ENCODE peak calls at places on chromosomes 2 and 18, in ten cellular contexts. One of them, this sample, is unnamed.

GRCh38 chr18:11728247-11728646 is 39.2 kb downstream of the GNAL start:
- DNase-seq in adrenal gland: no peak
- DNase-seq in AG09319: no peak
- DNase-seq in activated CD8-positive, alpha-beta T cell treated with anti-CD3 and anti-CD28 coated beads for 36 hours: no peak
- DNase-seq in neural crest cell: no peak
- DNase-seq in nephron progenitor cell: no peak
- DNase-seq in colonic mucosa: no peak
- DNase-seq in BE2C: no peak
- DNase-seq in fibroblast of lung: peak; percentile 13
- DNase-seq in tibial artery: no peak
- DNase-seq in this sample: peak; percentile 8

GRCh38 chr2:95734976-95735890 is 143.4 kb downstream of the TRIM43 start:
- DNase-seq in adrenal gland: no peak
- DNase-seq in AG09319: no peak
- DNase-seq in activated CD8-positive, alpha-beta T cell treated with anti-CD3 and anti-CD28 coated beads for 36 hours: no peak
- DNase-seq in neural crest cell: no peak
- DNase-seq in nephron progenitor cell: no peak
- DNase-seq in colonic mucosa: no peak
- DNase-seq in BE2C: no peak
- DNase-seq in fibroblast of lung: no peak
- DNase-seq in tibial artery: no peak
- DNase-seq in this sample: no peak

GRCh38 chr2:183032200-183032794 is 6.0 kb downstream of the NCKAP1 start:
- DNase-seq in adrenal gland: no peak
- DNase-seq in AG09319: no peak
- DNase-seq in activated CD8-positive, alpha-beta T cell treated with anti-CD3 and anti-CD28 coated beads for 36 hours: no peak
- DNase-seq in neural crest cell: no peak
- DNase-seq in nephron progenitor cell: no peak
- DNase-seq in colonic mucosa: no peak
- DNase-seq in BE2C: no peak
- DNase-seq in fibroblast of lung: no peak
- DNase-seq in tibial artery: no peak
- DNase-seq in this sample: no peak

GRCh38 chr18:51108330-51108729 is 78.3 kb downstream of the SMAD4 start:
- DNase-seq in adrenal gland: no peak
- DNase-seq in AG09319: no peak
- DNase-seq in activated CD8-positive, alpha-beta T cell treated with anti-CD3 and anti-CD28 coated beads for 36 hours: no peak
- DNase-seq in neural crest cell: no peak
- DNase-seq in nephron progenitor cell: no peak
- DNase-seq in colonic mucosa: no peak
- DNase-seq in BE2C: no peak
- DNase-seq in fibroblast of lung: no peak
- DNase-seq in tibial artery: no peak
- DNase-seq in this sample: no peak

GRCh38 chr18:22168360-22168921 is 948 bp upstream of the GATA6 start:
- DNase-seq in adrenal gland: peak; percentile 79
- DNase-seq in AG09319: no peak
- DNase-seq in activated CD8-positive, alpha-beta T cell treated with anti-CD3 and anti-CD28 coated beads for 36 hours: peak; percentile 42
- DNase-seq in neural crest cell: peak; percentile 25
- DNase-seq in nephron progenitor cell: peak; percentile 47
- DNase-seq in colonic mucosa: peak; percentile 67
- DNase-seq in BE2C: no peak
- DNase-seq in fibroblast of lung: no peak
- DNase-seq in tibial artery: peak; percentile 42
- DNase-seq in this sample: no peak

GRCh38 chr2:169808211-169808610 is 9.5 kb downstream of the SSB start:
- DNase-seq in adrenal gland: no peak
- DNase-seq in AG09319: no peak
- DNase-seq in activated CD8-positive, alpha-beta T cell treated with anti-CD3 and anti-CD28 coated beads for 36 hours: no peak
- DNase-seq in neural crest cell: no peak
- DNase-seq in nephron progenitor cell: no peak
- DNase-seq in colonic mucosa: no peak
- DNase-seq in BE2C: no peak
- DNase-seq in fibroblast of lung: peak; percentile 56
- DNase-seq in tibial artery: no peak
- DNase-seq in this sample: no peak

GRCh38 chr2:239819974-239820555 is 205.1 kb downstream of the NDUFA10 start:
- DNase-seq in adrenal gland: peak; percentile 78
- DNase-seq in AG09319: no peak
- DNase-seq in activated CD8-positive, alpha-beta T cell treated with anti-CD3 and anti-CD28 coated beads for 36 hours: peak; percentile 30
- DNase-seq in neural crest cell: no peak
- DNase-seq in nephron progenitor cell: no peak
- DNase-seq in colonic mucosa: peak; percentile 15
- DNase-seq in BE2C: no peak
- DNase-seq in fibroblast of lung: peak; percentile 31
- DNase-seq in tibial artery: no peak
- DNase-seq in this sample: no peak

GRCh38 chr2:150143087-150143536 is 344.4 kb downstream of the RND3 start:
- DNase-seq in adrenal gland: no peak
- DNase-seq in AG09319: no peak
- DNase-seq in activated CD8-positive, alpha-beta T cell treated with anti-CD3 and anti-CD28 coated beads for 36 hours: no peak
- DNase-seq in neural crest cell: no peak
- DNase-seq in nephron progenitor cell: no peak
- DNase-seq in colonic mucosa: no peak
- DNase-seq in BE2C: no peak
- DNase-seq in fibroblast of lung: peak; percentile 90
- DNase-seq in tibial artery: no peak
- DNase-seq in this sample: no peak

GRCh38 chr2:16034975-16035746 is 94.8 kb downstream of the MYCN start:
- DNase-seq in adrenal gland: no peak
- DNase-seq in AG09319: no peak
- DNase-seq in activated CD8-positive, alpha-beta T cell treated with anti-CD3 and anti-CD28 coated beads for 36 hours: no peak
- DNase-seq in neural crest cell: no peak
- DNase-seq in nephron progenitor cell: no peak
- DNase-seq in colonic mucosa: no peak
- DNase-seq in BE2C: peak; percentile 93
- DNase-seq in fibroblast of lung: no peak
- DNase-seq in tibial artery: no peak
- DNase-seq in this sample: no peak

GRCh38 chr2:16033032-16033293 is 92.6 kb downstream of the MYCN start:
- DNase-seq in adrenal gland: no peak
- DNase-seq in AG09319: no peak
- DNase-seq in activated CD8-positive, alpha-beta T cell treated with anti-CD3 and anti-CD28 coated beads for 36 hours: no peak
- DNase-seq in neural crest cell: no peak
- DNase-seq in nephron progenitor cell: no peak
- DNase-seq in colonic mucosa: no peak
- DNase-seq in BE2C: no peak
- DNase-seq in fibroblast of lung: no peak
- DNase-seq in tibial artery: no peak
- DNase-seq in this sample: no peak

GRCh38 chr2:16032282-16033031 is 92.1 kb downstream of the MYCN start:
- DNase-seq in adrenal gland: no peak
- DNase-seq in AG09319: no peak
- DNase-seq in activated CD8-positive, alpha-beta T cell treated with anti-CD3 and anti-CD28 coated beads for 36 hours: no peak
- DNase-seq in neural crest cell: no peak
- DNase-seq in nephron progenitor cell: no peak
- DNase-seq in colonic mucosa: no peak
- DNase-seq in BE2C: peak; percentile 98
- DNase-seq in fibroblast of lung: no peak
- DNase-seq in tibial artery: no peak
- DNase-seq in this sample: no peak

GRCh38 chr2:16035747-16036745 is 95.7 kb downstream of the MYCN start:
- DNase-seq in adrenal gland: no peak
- DNase-seq in AG09319: no peak
- DNase-seq in activated CD8-positive, alpha-beta T cell treated with anti-CD3 and anti-CD28 coated beads for 36 hours: no peak
- DNase-seq in neural crest cell: no peak
- DNase-seq in nephron progenitor cell: no peak
- DNase-seq in colonic mucosa: no peak
- DNase-seq in BE2C: peak; percentile 99
- DNase-seq in fibroblast of lung: no peak
- DNase-seq in tibial artery: no peak
- DNase-seq in this sample: no peak

DNA sequence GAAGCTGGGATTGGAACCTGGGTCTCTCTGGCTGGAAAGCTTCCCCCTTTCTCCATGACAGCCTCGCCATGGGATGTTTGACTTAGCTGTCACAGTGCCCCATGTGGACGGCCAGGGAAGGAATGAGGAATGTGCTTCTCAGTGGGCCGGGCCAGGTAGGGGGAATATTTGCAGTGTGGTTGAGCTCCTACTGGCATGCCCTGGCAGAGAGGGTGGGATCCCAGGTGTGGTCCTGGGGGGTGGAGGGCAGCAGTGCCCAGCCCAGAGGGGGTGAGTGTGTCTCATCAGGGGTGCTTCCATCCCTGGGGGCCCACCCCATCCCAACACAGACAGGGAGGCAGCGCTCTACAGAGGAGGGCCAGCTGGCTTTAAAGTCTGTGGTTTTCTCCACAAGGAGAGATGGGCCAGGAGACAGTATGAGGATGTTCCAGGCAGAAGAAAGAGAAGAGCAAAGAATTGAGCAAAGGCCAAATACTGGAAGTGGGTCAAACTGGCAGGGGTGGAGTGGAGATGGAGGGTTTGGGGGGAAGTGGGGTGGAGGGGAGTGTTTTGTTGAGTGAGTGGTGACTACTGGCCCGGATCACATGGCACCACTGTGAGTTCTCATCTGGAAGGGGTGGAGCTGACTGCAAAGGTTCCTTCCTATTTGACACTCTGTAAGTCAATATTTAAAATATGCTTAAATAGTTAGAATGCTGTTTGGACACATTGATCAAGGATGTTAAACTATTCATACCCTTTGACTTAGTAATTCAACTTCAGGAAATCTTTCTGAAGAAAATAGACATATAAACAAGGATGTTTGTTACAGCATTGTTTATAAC is 94.0 kb downstream of the MYCN start:
- DNase-seq in adrenal gland: no peak
- DNase-seq in AG09319: no peak
- DNase-seq in activated CD8-positive, alpha-beta T cell treated with anti-CD3 and anti-CD28 coated beads for 36 hours: no peak
- DNase-seq in neural crest cell: peak; percentile 35
- DNase-seq in nephron progenitor cell: peak; percentile 36
- DNase-seq in colonic mucosa: no peak
- DNase-seq in BE2C: peak; percentile 100
- DNase-seq in fibroblast of lung: no peak
- DNase-seq in tibial artery: no peak
- DNase-seq in this sample: peak; percentile 13
- TF ChIP-seq CTCF in adrenal gland: no peak
- TF ChIP-seq CTCF in AG09319: no peak
- TF ChIP-seq CTCF in activated CD8-positive, alpha-beta T cell treated with anti-CD3 and anti-CD28 coated beads for 36 hours: no peak
- TF ChIP-seq CTCF in neural crest cell: peak; percentile 53
- TF ChIP-seq CTCF in nephron progenitor cell: peak; percentile 37
- TF ChIP-seq CTCF in colonic mucosa: no peak
- TF ChIP-seq CTCF in BE2C: no peak
- TF ChIP-seq CTCF in fibroblast of lung: no peak
- TF ChIP-seq CTCF in tibial artery: no peak
- TF ChIP-seq CTCF in this sample: peak; percentile 68

DNA sequence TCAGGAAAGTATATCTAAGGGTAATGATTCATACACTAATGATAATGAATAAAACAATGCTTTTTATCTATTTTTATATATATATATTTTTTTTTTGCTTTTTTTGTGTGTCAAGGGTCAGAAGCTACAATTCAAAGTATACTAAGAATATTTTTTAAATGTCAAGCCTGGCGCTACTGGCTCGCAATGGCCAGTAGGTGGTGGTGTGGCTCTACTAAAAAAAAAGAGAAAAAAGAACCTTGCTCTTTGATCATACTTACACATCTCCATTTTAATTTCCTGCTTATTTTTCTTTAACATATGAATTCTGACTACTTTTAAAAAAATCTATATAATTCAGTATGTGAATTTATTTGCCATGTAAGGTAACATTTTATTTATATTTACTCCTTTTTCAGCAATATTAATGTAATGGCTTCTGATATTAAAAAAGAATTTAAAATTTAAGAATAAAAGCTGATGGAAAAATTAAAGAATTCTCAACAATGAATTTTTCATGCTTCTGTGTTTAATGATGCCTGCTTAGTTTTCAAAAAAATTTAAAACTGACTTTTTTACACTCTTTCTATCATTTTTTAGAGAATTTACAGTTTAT is 232.9 kb downstream of the GULP1 start:
- DNase-seq in adrenal gland: no peak
- DNase-seq in AG09319: peak; percentile 28
- DNase-seq in activated CD8-positive, alpha-beta T cell treated with anti-CD3 and anti-CD28 coated beads for 36 hours: peak; percentile 38
- DNase-seq in neural crest cell: peak; percentile 38
- DNase-seq in nephron progenitor cell: peak; percentile 19
- DNase-seq in colonic mucosa: no peak
- DNase-seq in BE2C: peak; percentile 5
- DNase-seq in fibroblast of lung: peak; percentile 52
- DNase-seq in tibial artery: no peak
- DNase-seq in this sample: peak; percentile 22
- TF ChIP-seq CTCF in adrenal gland: peak; percentile 78
- TF ChIP-seq CTCF in AG09319: peak; percentile 68
- TF ChIP-seq CTCF in activated CD8-positive, alpha-beta T cell treated with anti-CD3 and anti-CD28 coated beads for 36 hours: peak; percentile 66
- TF ChIP-seq CTCF in neural crest cell: peak; percentile 97
- TF ChIP-seq CTCF in nephron progenitor cell: peak; percentile 83
- TF ChIP-seq CTCF in colonic mucosa: peak; percentile 73
- TF ChIP-seq CTCF in BE2C: peak; percentile 61
- TF ChIP-seq CTCF in fibroblast of lung: peak; percentile 66
- TF ChIP-seq CTCF in tibial artery: peak; percentile 74
- TF ChIP-seq CTCF in this sample: peak; percentile 56

DNA sequence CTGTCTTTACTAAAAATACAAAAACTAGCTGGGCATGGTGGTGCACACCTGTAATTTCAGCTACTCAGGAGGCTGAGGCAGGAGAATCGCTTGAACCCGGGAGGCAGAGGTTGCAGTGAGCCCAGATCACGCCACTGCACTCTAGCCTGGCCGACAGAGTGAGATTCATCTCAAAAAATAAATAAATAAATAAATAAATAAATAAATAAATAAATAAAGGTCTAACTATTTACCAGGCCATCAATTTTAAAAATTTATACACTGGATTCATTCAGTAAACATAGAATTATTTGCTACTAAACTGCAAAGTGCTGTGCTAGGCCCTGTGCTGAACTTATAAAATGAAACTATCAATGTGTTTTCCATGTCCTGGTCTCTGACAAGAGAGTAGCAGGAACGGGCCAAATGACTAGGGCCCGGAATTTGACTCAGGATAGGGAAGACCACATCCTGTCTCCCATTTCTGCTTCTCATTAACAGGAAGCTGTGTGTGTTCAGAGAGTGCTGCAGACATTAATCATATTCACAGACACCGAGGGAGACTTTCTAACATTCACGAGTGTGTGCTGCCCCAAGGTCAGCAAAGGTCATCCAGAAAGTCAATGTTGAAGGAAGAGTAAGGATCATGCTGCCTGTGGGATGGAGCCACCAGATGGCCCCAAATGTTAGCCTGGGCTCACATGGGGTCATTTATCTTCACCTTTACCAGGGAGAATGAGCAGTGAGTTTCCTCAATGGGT is 95.8 kb downstream of the SPP2 start:
- DNase-seq in adrenal gland: no peak
- DNase-seq in AG09319: peak; percentile 37
- DNase-seq in activated CD8-positive, alpha-beta T cell treated with anti-CD3 and anti-CD28 coated beads for 36 hours: no peak
- DNase-seq in neural crest cell: no peak
- DNase-seq in nephron progenitor cell: no peak
- DNase-seq in colonic mucosa: no peak
- DNase-seq in BE2C: no peak
- DNase-seq in fibroblast of lung: peak; percentile 97
- DNase-seq in tibial artery: no peak
- DNase-seq in this sample: no peak
- TF ChIP-seq CTCF in adrenal gland: no peak
- TF ChIP-seq CTCF in AG09319: peak; percentile 5
- TF ChIP-seq CTCF in activated CD8-positive, alpha-beta T cell treated with anti-CD3 and anti-CD28 coated beads for 36 hours: no peak
- TF ChIP-seq CTCF in neural crest cell: no peak
- TF ChIP-seq CTCF in nephron progenitor cell: no peak
- TF ChIP-seq CTCF in colonic mucosa: no peak
- TF ChIP-seq CTCF in BE2C: no peak
- TF ChIP-seq CTCF in fibroblast of lung: no peak
- TF ChIP-seq CTCF in tibial artery: no peak
- TF ChIP-seq CTCF in this sample: no peak

GRCh38 chr2:202035941-202036372 is 2.3 kb downstream of the FZD7 start:
- DNase-seq in adrenal gland: peak; percentile 11
- DNase-seq in AG09319: no peak
- DNase-seq in activated CD8-positive, alpha-beta T cell treated with anti-CD3 and anti-CD28 coated beads for 36 hours: no peak
- DNase-seq in neural crest cell: no peak
- DNase-seq in nephron progenitor cell: peak; percentile 31
- DNase-seq in colonic mucosa: no peak
- DNase-seq in BE2C: no peak
- DNase-seq in fibroblast of lung: peak; percentile 56
- DNase-seq in tibial artery: peak; percentile 21
- DNase-seq in this sample: no peak

GRCh38 chr2:202034249-202035088 is 814 bp downstream of the FZD7 start:
- DNase-seq in adrenal gland: peak; percentile 16
- DNase-seq in AG09319: no peak
- DNase-seq in activated CD8-positive, alpha-beta T cell treated with anti-CD3 and anti-CD28 coated beads for 36 hours: peak; percentile 47
- DNase-seq in neural crest cell: peak; percentile 30
- DNase-seq in nephron progenitor cell: peak; percentile 49
- DNase-seq in colonic mucosa: peak; percentile 33
- DNase-seq in BE2C: peak; percentile 58
- DNase-seq in fibroblast of lung: peak; percentile 49
- DNase-seq in tibial artery: peak; percentile 27
- DNase-seq in this sample: no peak

GRCh38 chr2:202036601-202037037 is 3.0 kb downstream of the FZD7 start:
- DNase-seq in adrenal gland: no peak
- DNase-seq in AG09319: no peak
- DNase-seq in activated CD8-positive, alpha-beta T cell treated with anti-CD3 and anti-CD28 coated beads for 36 hours: no peak
- DNase-seq in neural crest cell: peak; percentile 56
- DNase-seq in nephron progenitor cell: peak; percentile 51
- DNase-seq in colonic mucosa: no peak
- DNase-seq in BE2C: peak; percentile 53
- DNase-seq in fibroblast of lung: peak; percentile 65
- DNase-seq in tibial artery: no peak
- DNase-seq in this sample: no peak

GRCh38 chr2:202033317-202034248 is at the start of gene FZD7:
- DNase-seq in adrenal gland: peak; percentile 95
- DNase-seq in AG09319: peak; percentile 88
- DNase-seq in activated CD8-positive, alpha-beta T cell treated with anti-CD3 and anti-CD28 coated beads for 36 hours: peak; percentile 87
- DNase-seq in neural crest cell: peak; percentile 87
- DNase-seq in nephron progenitor cell: peak; percentile 95
- DNase-seq in colonic mucosa: peak; percentile 94
- DNase-seq in BE2C: peak; percentile 93
- DNase-seq in fibroblast of lung: peak; percentile 93
- DNase-seq in tibial artery: peak; percentile 91
- DNase-seq in this sample: peak; percentile 77

DNA sequence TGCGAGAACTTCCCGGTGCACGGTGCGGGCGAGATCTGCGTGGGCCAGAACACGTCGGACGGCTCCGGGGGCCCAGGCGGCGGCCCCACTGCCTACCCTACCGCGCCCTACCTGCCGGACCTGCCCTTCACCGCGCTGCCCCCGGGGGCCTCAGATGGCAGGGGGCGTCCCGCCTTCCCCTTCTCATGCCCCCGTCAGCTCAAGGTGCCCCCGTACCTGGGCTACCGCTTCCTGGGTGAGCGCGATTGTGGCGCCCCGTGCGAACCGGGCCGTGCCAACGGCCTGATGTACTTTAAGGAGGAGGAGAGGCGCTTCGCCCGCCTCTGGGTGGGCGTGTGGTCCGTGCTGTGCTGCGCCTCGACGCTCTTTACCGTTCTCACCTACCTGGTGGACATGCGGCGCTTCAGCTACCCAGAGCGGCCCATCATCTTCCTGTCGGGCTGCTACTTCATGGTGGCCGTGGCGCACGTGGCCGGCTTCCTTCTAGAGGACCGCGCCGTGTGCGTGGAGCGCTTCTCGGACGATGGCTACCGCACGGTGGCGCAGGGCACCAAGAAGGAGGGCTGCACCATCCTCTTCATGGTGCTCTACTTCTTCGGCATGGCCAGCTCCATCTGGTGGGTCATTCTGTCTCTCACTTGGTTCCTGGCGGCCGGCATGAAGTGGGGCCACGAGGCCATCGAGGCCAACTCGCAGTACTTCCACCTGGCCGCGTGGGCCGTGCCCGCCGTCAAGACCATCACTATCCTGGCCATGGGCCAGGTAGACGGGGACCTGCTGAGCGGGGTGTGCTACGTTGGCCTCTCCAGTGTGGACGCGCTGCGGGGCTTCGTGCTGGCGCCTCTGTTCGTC is 1.7 kb downstream of the FZD7 start:
- DNase-seq in adrenal gland: peak; percentile 28
- DNase-seq in AG09319: peak; percentile 77
- DNase-seq in activated CD8-positive, alpha-beta T cell treated with anti-CD3 and anti-CD28 coated beads for 36 hours: peak; percentile 53
- DNase-seq in neural crest cell: peak; percentile 67
- DNase-seq in nephron progenitor cell: peak; percentile 76
- DNase-seq in colonic mucosa: peak; percentile 55
- DNase-seq in BE2C: no peak
- DNase-seq in fibroblast of lung: peak; percentile 83
- DNase-seq in tibial artery: peak; percentile 71
- DNase-seq in this sample: no peak
- TF ChIP-seq CTCF in adrenal gland: peak; percentile 41
- TF ChIP-seq CTCF in AG09319: peak; percentile 75
- TF ChIP-seq CTCF in activated CD8-positive, alpha-beta T cell treated with anti-CD3 and anti-CD28 coated beads for 36 hours: no peak
- TF ChIP-seq CTCF in neural crest cell: peak; percentile 64
- TF ChIP-seq CTCF in nephron progenitor cell: peak; percentile 57
- TF ChIP-seq CTCF in colonic mucosa: peak; percentile 29
- TF ChIP-seq CTCF in BE2C: no peak
- TF ChIP-seq CTCF in fibroblast of lung: peak; percentile 65
- TF ChIP-seq CTCF in tibial artery: peak; percentile 50
- TF ChIP-seq CTCF in this sample: no peak